ENCODE peak calls at places on chromosomes 6 and 20, in ten cellular contexts. One of them, this sample, is unnamed.

GRCh38 chr6:68778356-68779020 is 143.4 kb downstream of the ADGRB3 start:
- DNase-seq in cardiac fibroblast: peak; percentile 82
- DNase-seq in osteocyte: no peak
- DNase-seq in HepG2: peak; percentile 11
- DNase-seq in coronary artery: no peak
- DNase-seq in AG04450: no peak
- DNase-seq in neural crest cell: peak; percentile 8
- DNase-seq in GM10248: peak; percentile 7
- DNase-seq in ovary: no peak
- DNase-seq in tibial artery: no peak
- DNase-seq in this sample: no peak

GRCh38 chr6:18503588-18504231 is 116.6 kb downstream of the RNF144B start:
- DNase-seq in cardiac fibroblast: peak; percentile 85
- DNase-seq in osteocyte: no peak
- DNase-seq in HepG2: peak; percentile 80
- DNase-seq in coronary artery: no peak
- DNase-seq in AG04450: peak; percentile 66
- DNase-seq in neural crest cell: peak; percentile 41
- DNase-seq in GM10248: peak; percentile 43
- DNase-seq in ovary: no peak
- DNase-seq in tibial artery: no peak
- DNase-seq in this sample: no peak

GRCh38 chr6:18262812-18263560 is 1.3 kb downstream of the DEK start:
- DNase-seq in cardiac fibroblast: peak; percentile 5
- DNase-seq in osteocyte: no peak
- DNase-seq in HepG2: peak; percentile 31
- DNase-seq in coronary artery: no peak
- DNase-seq in AG04450: no peak
- DNase-seq in neural crest cell: no peak
- DNase-seq in GM10248: peak; percentile 73
- DNase-seq in ovary: no peak
- DNase-seq in tibial artery: no peak
- DNase-seq in this sample: no peak

GRCh38 chr6:55998586-55998985 is 123.2 kb upstream of the BMP5 start:
- DNase-seq in cardiac fibroblast: no peak
- DNase-seq in osteocyte: no peak
- DNase-seq in HepG2: no peak
- DNase-seq in coronary artery: no peak
- DNase-seq in AG04450: no peak
- DNase-seq in neural crest cell: no peak
- DNase-seq in GM10248: no peak
- DNase-seq in ovary: no peak
- DNase-seq in tibial artery: no peak
- DNase-seq in this sample: no peak

GRCh38 chr6:134447883-134448387 is 130.0 kb upstream of the SGK1 start:
- DNase-seq in cardiac fibroblast: peak; percentile 77
- DNase-seq in osteocyte: no peak
- DNase-seq in HepG2: no peak
- DNase-seq in coronary artery: no peak
- DNase-seq in AG04450: peak; percentile 83
- DNase-seq in neural crest cell: no peak
- DNase-seq in GM10248: no peak
- DNase-seq in ovary: no peak
- DNase-seq in tibial artery: no peak
- DNase-seq in this sample: peak; percentile 87

GRCh38 chr20:16970751-16971150 is 222.6 kb downstream of the OTOR start:
- DNase-seq in cardiac fibroblast: no peak
- DNase-seq in osteocyte: no peak
- DNase-seq in HepG2: no peak
- DNase-seq in coronary artery: no peak
- DNase-seq in AG04450: no peak
- DNase-seq in neural crest cell: no peak
- DNase-seq in GM10248: no peak
- DNase-seq in ovary: no peak
- DNase-seq in tibial artery: no peak
- DNase-seq in this sample: no peak

GRCh38 chr6:120005292-120005976 is 655.9 kb upstream of the MAN1A1 start:
- DNase-seq in cardiac fibroblast: no peak
- DNase-seq in osteocyte: no peak
- DNase-seq in HepG2: peak; percentile 92
- DNase-seq in coronary artery: no peak
- DNase-seq in AG04450: no peak
- DNase-seq in neural crest cell: no peak
- DNase-seq in GM10248: no peak
- DNase-seq in ovary: no peak
- DNase-seq in tibial artery: no peak
- DNase-seq in this sample: no peak

GRCh38 chr6:36804549-36804948 is 34.7 kb downstream of the CPNE5 start:
- DNase-seq in cardiac fibroblast: no peak
- DNase-seq in osteocyte: no peak
- DNase-seq in HepG2: no peak
- DNase-seq in coronary artery: no peak
- DNase-seq in AG04450: no peak
- DNase-seq in neural crest cell: no peak
- DNase-seq in GM10248: no peak
- DNase-seq in ovary: no peak
- DNase-seq in tibial artery: no peak
- DNase-seq in this sample: no peak

GRCh38 chr6:32852844-32853540 is 512 bp downstream of the TAP1 start:
- DNase-seq in cardiac fibroblast: peak; percentile 22
- DNase-seq in osteocyte: no peak
- DNase-seq in HepG2: no peak
- DNase-seq in coronary artery: peak; percentile 81
- DNase-seq in AG04450: no peak
- DNase-seq in neural crest cell: no peak
- DNase-seq in GM10248: peak; percentile 58
- DNase-seq in ovary: peak; percentile 63
- DNase-seq in tibial artery: peak; percentile 79
- DNase-seq in this sample: no peak

GRCh38 chr6:26311012-26311384 is 54.0 kb upstream of the BTN3A2 start:
- DNase-seq in cardiac fibroblast: peak; percentile 55
- DNase-seq in osteocyte: no peak
- DNase-seq in HepG2: peak; percentile 38
- DNase-seq in coronary artery: no peak
- DNase-seq in AG04450: no peak
- DNase-seq in neural crest cell: no peak
- DNase-seq in GM10248: no peak
- DNase-seq in ovary: peak; percentile 58
- DNase-seq in tibial artery: no peak
- DNase-seq in this sample: no peak

GRCh38 chr6:52136934-52137467 is 49.2 kb upstream of the IL17A start:
- DNase-seq in cardiac fibroblast: no peak
- DNase-seq in osteocyte: no peak
- DNase-seq in HepG2: no peak
- DNase-seq in coronary artery: no peak
- DNase-seq in AG04450: no peak
- DNase-seq in neural crest cell: no peak
- DNase-seq in GM10248: no peak
- DNase-seq in ovary: no peak
- DNase-seq in tibial artery: no peak
- DNase-seq in this sample: no peak

GRCh38 chr6:17197607-17198006 is 83.6 kb upstream of the RBM24 start:
- DNase-seq in cardiac fibroblast: no peak
- DNase-seq in osteocyte: no peak
- DNase-seq in HepG2: no peak
- DNase-seq in coronary artery: no peak
- DNase-seq in AG04450: no peak
- DNase-seq in neural crest cell: no peak
- DNase-seq in GM10248: no peak
- DNase-seq in ovary: no peak
- DNase-seq in tibial artery: no peak
- DNase-seq in this sample: no peak

GRCh38 chr20:13995086-13995665 is at the start of gene MACROD2:
- DNase-seq in cardiac fibroblast: peak; percentile 72
- DNase-seq in osteocyte: peak; percentile 95
- DNase-seq in HepG2: peak; percentile 49
- DNase-seq in coronary artery: peak; percentile 91
- DNase-seq in AG04450: no peak
- DNase-seq in neural crest cell: peak; percentile 92
- DNase-seq in GM10248: peak; percentile 30
- DNase-seq in ovary: peak; percentile 98
- DNase-seq in tibial artery: peak; percentile 93
- DNase-seq in this sample: peak; percentile 10

GRCh38 chr6:126529605-126530004 is 189.7 kb downstream of the CENPW start:
- DNase-seq in cardiac fibroblast: no peak
- DNase-seq in osteocyte: no peak
- DNase-seq in HepG2: no peak
- DNase-seq in coronary artery: no peak
- DNase-seq in AG04450: no peak
- DNase-seq in neural crest cell: no peak
- DNase-seq in GM10248: no peak
- DNase-seq in ovary: no peak
- DNase-seq in tibial artery: no peak
- DNase-seq in this sample: no peak
- TF ChIP-seq CTCF in cardiac fibroblast: no peak
- TF ChIP-seq CTCF in osteocyte: no peak
- TF ChIP-seq CTCF in HepG2: no peak
- TF ChIP-seq CTCF in coronary artery: no peak
- TF ChIP-seq CTCF in AG04450: no peak
- TF ChIP-seq CTCF in neural crest cell: no peak
- TF ChIP-seq CTCF in GM10248: peak; percentile 35
- TF ChIP-seq CTCF in ovary: no peak
- TF ChIP-seq CTCF in tibial artery: no peak
- TF ChIP-seq CTCF in this sample: no peak

GRCh38 chr20:46939566-46939965 is 44.9 kb downstream of the EYA2 start:
- DNase-seq in cardiac fibroblast: no peak
- DNase-seq in osteocyte: no peak
- DNase-seq in HepG2: no peak
- DNase-seq in coronary artery: no peak
- DNase-seq in AG04450: no peak
- DNase-seq in neural crest cell: no peak
- DNase-seq in GM10248: no peak
- DNase-seq in ovary: no peak
- DNase-seq in tibial artery: no peak
- DNase-seq in this sample: no peak

GRCh38 chr20:46937140-46937523 is 42.5 kb downstream of the EYA2 start:
- DNase-seq in cardiac fibroblast: no peak
- DNase-seq in osteocyte: no peak
- DNase-seq in HepG2: no peak
- DNase-seq in coronary artery: no peak
- DNase-seq in AG04450: no peak
- DNase-seq in neural crest cell: no peak
- DNase-seq in GM10248: no peak
- DNase-seq in ovary: no peak
- DNase-seq in tibial artery: no peak
- DNase-seq in this sample: no peak

GRCh38 chr20:46940616-46941015 is 46.0 kb downstream of the EYA2 start:
- DNase-seq in cardiac fibroblast: no peak
- DNase-seq in osteocyte: no peak
- DNase-seq in HepG2: no peak
- DNase-seq in coronary artery: no peak
- DNase-seq in AG04450: no peak
- DNase-seq in neural crest cell: no peak
- DNase-seq in GM10248: no peak
- DNase-seq in ovary: no peak
- DNase-seq in tibial artery: no peak
- DNase-seq in this sample: no peak

GRCh38 chr20:46937827-46938226 is 43.2 kb downstream of the EYA2 start:
- DNase-seq in cardiac fibroblast: no peak
- DNase-seq in osteocyte: no peak
- DNase-seq in HepG2: no peak
- DNase-seq in coronary artery: no peak
- DNase-seq in AG04450: no peak
- DNase-seq in neural crest cell: no peak
- DNase-seq in GM10248: no peak
- DNase-seq in ovary: no peak
- DNase-seq in tibial artery: no peak
- DNase-seq in this sample: no peak

GRCh38 chr20:46939031-46939430 is 44.4 kb downstream of the EYA2 start:
- DNase-seq in cardiac fibroblast: no peak
- DNase-seq in osteocyte: no peak
- DNase-seq in HepG2: peak; percentile 32
- DNase-seq in coronary artery: no peak
- DNase-seq in AG04450: no peak
- DNase-seq in neural crest cell: no peak
- DNase-seq in GM10248: no peak
- DNase-seq in ovary: no peak
- DNase-seq in tibial artery: no peak
- DNase-seq in this sample: no peak
- TF ChIP-seq CTCF in cardiac fibroblast: peak; percentile 19
- TF ChIP-seq CTCF in osteocyte: no peak
- TF ChIP-seq CTCF in HepG2: no peak
- TF ChIP-seq CTCF in coronary artery: no peak
- TF ChIP-seq CTCF in AG04450: peak; percentile 25
- TF ChIP-seq CTCF in neural crest cell: peak; percentile 52
- TF ChIP-seq CTCF in GM10248: no peak
- TF ChIP-seq CTCF in ovary: no peak
- TF ChIP-seq CTCF in tibial artery: no peak
- TF ChIP-seq CTCF in this sample: no peak

DNA sequence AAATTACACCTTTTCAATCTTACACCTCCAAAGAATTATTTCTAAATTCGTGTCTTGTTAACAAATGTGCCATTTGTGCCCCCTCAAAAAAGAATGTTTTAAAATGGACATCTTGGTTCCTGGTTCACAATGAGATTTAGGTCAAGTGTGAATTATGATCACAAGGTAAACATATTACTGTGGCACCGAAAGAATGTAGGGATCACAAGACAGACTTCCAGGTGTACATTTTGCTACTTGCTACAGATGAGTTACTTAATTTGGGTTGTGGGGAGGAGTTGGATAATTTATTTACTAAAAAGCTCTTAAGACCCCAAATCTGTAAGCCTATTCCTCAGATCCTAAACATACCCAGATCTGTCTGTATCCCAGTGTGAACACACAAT is 25.0 kb upstream of the ADTRP start:
- DNase-seq in cardiac fibroblast: no peak
- DNase-seq in osteocyte: no peak
- DNase-seq in HepG2: no peak
- DNase-seq in coronary artery: no peak
- DNase-seq in AG04450: no peak
- DNase-seq in neural crest cell: no peak
- DNase-seq in GM10248: no peak
- DNase-seq in ovary: no peak
- DNase-seq in tibial artery: no peak
- DNase-seq in this sample: no peak
- TF ChIP-seq CTCF in cardiac fibroblast: no peak
- TF ChIP-seq CTCF in osteocyte: no peak
- TF ChIP-seq CTCF in HepG2: no peak
- TF ChIP-seq CTCF in coronary artery: no peak
- TF ChIP-seq CTCF in AG04450: no peak
- TF ChIP-seq CTCF in neural crest cell: no peak
- TF ChIP-seq CTCF in GM10248: no peak
- TF ChIP-seq CTCF in ovary: no peak
- TF ChIP-seq CTCF in tibial artery: no peak
- TF ChIP-seq CTCF in this sample: no peak

DNA sequence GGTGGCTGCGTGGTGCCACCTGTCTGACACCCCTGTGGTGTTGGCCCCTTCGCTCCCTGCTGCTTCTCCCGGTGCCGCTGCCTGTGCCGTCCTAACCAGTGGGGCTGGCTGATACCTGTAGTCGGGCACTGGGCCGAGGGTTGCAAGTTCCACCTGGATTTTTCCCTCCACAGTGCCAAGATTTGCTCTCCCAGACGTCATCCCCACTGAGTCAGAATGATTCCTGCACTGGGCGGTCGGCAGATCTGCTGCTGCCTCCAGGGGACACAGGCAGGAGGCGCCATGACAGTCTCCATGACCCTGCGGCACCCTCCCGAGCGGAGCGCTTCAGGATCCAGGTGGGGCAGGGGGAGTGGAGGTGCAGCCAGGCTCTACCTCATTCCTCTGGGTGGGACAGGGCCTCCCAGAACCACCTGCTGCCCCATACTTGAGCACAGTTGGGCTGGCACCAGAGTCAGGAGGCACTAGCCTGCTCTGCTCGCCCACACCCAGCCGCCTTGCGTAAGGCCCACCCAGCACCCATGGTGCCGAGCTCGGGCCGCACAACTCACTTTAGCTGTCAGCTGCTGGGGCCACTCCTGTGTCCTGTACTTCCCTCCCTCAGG is 60.2 kb downstream of the TCP11 start:
- DNase-seq in cardiac fibroblast: no peak
- DNase-seq in osteocyte: peak; percentile 81
- DNase-seq in HepG2: no peak
- DNase-seq in coronary artery: peak; percentile 70
- DNase-seq in AG04450: no peak
- DNase-seq in neural crest cell: no peak
- DNase-seq in GM10248: no peak
- DNase-seq in ovary: peak; percentile 29
- DNase-seq in tibial artery: peak; percentile 63
- DNase-seq in this sample: no peak
- TF ChIP-seq CTCF in cardiac fibroblast: no peak
- TF ChIP-seq CTCF in osteocyte: no peak
- TF ChIP-seq CTCF in HepG2: no peak
- TF ChIP-seq CTCF in coronary artery: no peak
- TF ChIP-seq CTCF in AG04450: no peak
- TF ChIP-seq CTCF in neural crest cell: no peak
- TF ChIP-seq CTCF in GM10248: no peak
- TF ChIP-seq CTCF in ovary: no peak
- TF ChIP-seq CTCF in tibial artery: no peak
- TF ChIP-seq CTCF in this sample: no peak